ENCODE peak calls at places on chromosome 1, in six cellular contexts. Z is GM19239, E is trophoblast cell, U is GM23338, S is mammary epithelial cell, Y is HTR-8/SVneo. B is an unnamed sample.

GRCh38 chr1:24294228-24294672 is 24.9 kb upstream of the GRHL3 start:
- DNase-seq in Z (no peak), U (no peak), S (peak), E (peak), Y (peak), B (no peak)

GRCh38 chr1:177246710-177247588 is 76.2 kb downstream of the BRINP2 start:
- DNase-seq in Y (no peak), S (peak), U (no peak), E (no peak), Z (no peak), B (no peak)

GRCh38 chr1:196075621-196076020 is 532.6 kb downstream of the KCNT2 start:
- DNase-seq in Y (no peak), U (no peak), E (no peak), S (no peak), Z (no peak), B (no peak)

GRCh38 chr1:190320952-190321351 is 156.7 kb downstream of the BRINP3 start:
- DNase-seq in S (peak), Z (no peak), Y (no peak), E (peak), U (peak), B (no peak)

GRCh38 chr1:115198938-115199337 is 109.6 kb upstream of the TSPAN2 start:
- DNase-seq in Z (no peak), S (no peak), E (no peak), U (no peak), Y (no peak), B (no peak)

GRCh38 chr1:37092937-37093336 is 58.6 kb upstream of the GRIK3 start:
- DNase-seq in Z (no peak), U (no peak), Y (no peak), S (no peak), E (no peak), B (no peak)

GRCh38 chr1:82177190-82177589 is 376.5 kb downstream of the ADGRL2 start:
- DNase-seq in E (no peak), Y (no peak), Z (no peak), S (peak), U (no peak), B (no peak)

GRCh38 chr1:225766967-225767413 is 10.6 kb upstream of the SRP9 start:
- DNase-seq in U (no peak), Z (no peak), E (no peak), S (peak), Y (peak), B (peak)

GRCh38 chr1:99748419-99748818 is 18.0 kb downstream of the FRRS1 start:
- DNase-seq in Y (no peak), Z (no peak), U (no peak), E (no peak), S (no peak), B (no peak)

GRCh38 chr1:117591248-117591647 is 14.6 kb upstream of the TENT5C start:
- DNase-seq in E (no peak), Y (no peak), S (no peak), U (no peak), Z (no peak), B (no peak)

GRCh38 chr1:237901284-237901870 is 10.7 kb upstream of the ZP4 start:
- DNase-seq in Y (peak), Z (no peak), S (peak), E (peak), U (peak), B (no peak)

GRCh38 chr1:198272492-198272891 is 115.7 kb downstream of the NEK7 start:
- DNase-seq in Y (no peak), S (no peak), E (no peak), U (no peak), Z (no peak), B (no peak)

GRCh38 chr1:115539736-115540135 is 102.0 kb upstream of the VANGL1 start:
- DNase-seq in U (no peak), Z (no peak), E (no peak), S (peak), Y (no peak), B (no peak)

GRCh38 chr1:46484783-46485490 is 4.7 kb upstream of the DMBX1 start:
- DNase-seq in Y (no peak), U (peak), S (no peak), E (no peak), Z (no peak), B (no peak)

GRCh38 chr1:103106426-103107321 is 1.6 kb downstream of the COL11A1 start:
- DNase-seq in U (peak), S (peak), E (peak), Y (peak), Z (no peak), B (peak)

GRCh38 chr1:158819461-158820443 is 11.4 kb upstream of the MNDA start:
- DNase-seq in E (no peak), Z (no peak), S (no peak), U (no peak), Y (no peak), B (no peak)

GRCh38 chr1:12434174-12434573 is 183.8 kb downstream of the DHRS3 start:
- DNase-seq in S (peak), Z (peak), E (no peak), Y (no peak), U (no peak), B (peak)

GRCh38 chr1:246724725-246725095 is 501 bp downstream of the SCCPDH start:
- DNase-seq in Z (peak), S (no peak), E (no peak), Y (peak), U (peak), B (no peak)

GRCh38 chr1:168512864-168513595 is 30.8 kb downstream of the XCL2 start:
- DNase-seq in S (no peak), Z (no peak), E (no peak), Y (no peak), U (no peak), B (no peak)

GRCh38 chr1:233944596-233944995 is 40.1 kb downstream of the SLC35F3 start:
- DNase-seq in S (no peak), U (no peak), E (no peak), Z (no peak), Y (no peak), B (no peak)

GRCh38 chr1:158124034-158124433 is 56.7 kb upstream of the CD1D start:
- DNase-seq in Z (no peak), E (no peak), U (no peak), Y (no peak), S (peak), B (no peak)

GRCh38 chr1:85850238-85850637 is 142.0 kb upstream of the ZNHIT6 start:
- DNase-seq in Z (no peak), E (no peak), Y (peak), U (peak), S (peak), B (no peak)